ENCODE peak calls at places on chromosomes 7 and 10, in five cellular contexts. V is H9; K is AG04450; W is CD4-positive, CD25-positive, alpha-beta regulatory T cell; T is psoas muscle. U is an unnamed sample.

GRCh38 chr7:15546272-15546792 is 15.5 kb downstream of the AGMO start:
- DNase-seq in T (no peak), V (peak; percentile 33), K (no peak), W (no peak), U (no peak)

GRCh38 chr7:138001529-138002095 is at the start of gene CREB3L2:
- DNase-seq in W (peak; percentile 77), T (no peak), V (peak; percentile 73), K (no peak), U (peak; percentile 57)

GRCh38 chr7:66016131-66016461 is 34.1 kb upstream of the GUSB start:
- DNase-seq in K (no peak), V (no peak), T (no peak), W (no peak), U (peak; percentile 64)

GRCh38 chr10:55410415-55410885 is 609.4 kb upstream of the PCDH15 start:
- DNase-seq in V (peak; percentile 44), K (no peak), W (no peak), T (peak; percentile 49), U (peak; percentile 55)

GRCh38 chr7:141668853-141669252 is 33.1 kb downstream of the DENND11 start:
- DNase-seq in W (no peak), V (no peak), K (no peak), T (no peak), U (no peak)

GRCh38 chr10:93897070-93897797 is 3.5 kb downstream of the SLC35G1 start:
- DNase-seq in V (no peak), W (no peak), T (no peak), K (no peak), U (peak; percentile 87)

GRCh38 chr10:116888380-116889055 is 39.2 kb downstream of the ENO4 start:
- DNase-seq in T (peak; percentile 69), K (peak; percentile 55), W (no peak), V (peak; percentile 67), U (peak; percentile 72)

GRCh38 chr10:58086763-58087150 is 180.9 kb downstream of the IPMK start:
- DNase-seq in T (no peak), K (no peak), V (no peak), W (no peak), U (no peak)

GRCh38 chr7:154553711-154554265 is 449.1 kb downstream of the PAXIP1 start:
- DNase-seq in T (no peak), K (no peak), V (no peak), W (no peak), U (no peak)

GRCh38 chr10:88110355-88110754 is 246.9 kb downstream of the PTEN start:
- DNase-seq in V (no peak), W (no peak), K (no peak), T (no peak), U (no peak)

GRCh38 chr7:80581472-80581871 is 57.0 kb upstream of the CD36 start:
- DNase-seq in K (no peak), V (no peak), W (no peak), T (peak; percentile 47), U (no peak)

GRCh38 chr10:1022413-1022812 is 3.2 kb downstream of the IDI2 start:
- DNase-seq in T (peak; percentile 70), V (no peak), W (no peak), K (no peak), U (no peak)

GRCh38 chr7:2680256-2680655 is 7.7 kb upstream of the AMZ1 start:
- DNase-seq in V (no peak), K (no peak), T (no peak), W (no peak), U (no peak)

GRCh38 chr10:78454123-78454645 is 420.5 kb downstream of the RPS24 start:
- DNase-seq in K (no peak), V (no peak), T (no peak), W (no peak), U (no peak)

GRCh38 chr10:117503170-117503885 is 39.2 kb upstream of the EMX2 start:
- DNase-seq in W (no peak), T (no peak), V (peak; percentile 20), K (no peak), U (no peak)

GRCh38 chr10:17454181-17454800 is at the start of gene ST8SIA6:
- DNase-seq in W (peak; percentile 72), T (peak; percentile 69), K (no peak), V (peak; percentile 42), U (peak; percentile 52)

GRCh38 chr7:23136216-23136615 is 30.6 kb downstream of the KLHL7 start:
- DNase-seq in T (no peak), W (no peak), K (peak; percentile 11), V (no peak), U (no peak)

GRCh38 chr10:111199587-111199986 is 122.8 kb downstream of the ADRA2A start:
- DNase-seq in W (no peak), K (no peak), V (no peak), T (no peak), U (no peak)

GRCh38 chr7:28595081-28595480 is 182.8 kb downstream of the CREB5 start:
- DNase-seq in V (no peak), K (no peak), T (no peak), W (no peak), U (no peak)

GRCh38 chr10:82826132-82826531 is 951.1 kb downstream of the NRG3 start:
- DNase-seq in W (no peak), K (no peak), T (no peak), V (no peak), U (no peak)

GRCh38 chr10:93461807-93462178 is 20.3 kb downstream of the MYOF start:
- DNase-seq in K (no peak), W (peak; percentile 32), V (no peak), T (no peak), U (no peak)

GRCh38 chr7:154503962-154504550 is 451.9 kb downstream of the DPP6 start:
- DNase-seq in V (no peak), K (no peak), W (peak; percentile 46), T (no peak), U (peak; percentile 23)

GRCh38 chr10:110759523-110759922 is 112.2 kb upstream of the PDCD4 start:
- DNase-seq in V (no peak), K (no peak), W (no peak), T (no peak), U (no peak)

GRCh38 chr7:106986450-106986977 is 58.0 kb upstream of the PRKAR2B start:
- DNase-seq in K (no peak), W (no peak), T (no peak), V (no peak), U (no peak)

GRCh38 chr10:110305767-110306451 is 1.2 kb upstream of the SMNDC1 start:
- DNase-seq in V (peak; percentile 57), T (no peak), K (peak; percentile 83), W (peak; percentile 89), U (peak; percentile 84)

GRCh38 chr10:114714281-114714741 is 56.2 kb upstream of the ABLIM1 start:
- DNase-seq in W (no peak), K (peak; percentile 95), T (no peak), V (no peak), U (peak; percentile 45)

GRCh38 chr10:90328896-90329295 is 528.9 kb downstream of the HTR7 start:
- DNase-seq in V (no peak), W (no peak), T (no peak), K (no peak), U (no peak)

DNA sequence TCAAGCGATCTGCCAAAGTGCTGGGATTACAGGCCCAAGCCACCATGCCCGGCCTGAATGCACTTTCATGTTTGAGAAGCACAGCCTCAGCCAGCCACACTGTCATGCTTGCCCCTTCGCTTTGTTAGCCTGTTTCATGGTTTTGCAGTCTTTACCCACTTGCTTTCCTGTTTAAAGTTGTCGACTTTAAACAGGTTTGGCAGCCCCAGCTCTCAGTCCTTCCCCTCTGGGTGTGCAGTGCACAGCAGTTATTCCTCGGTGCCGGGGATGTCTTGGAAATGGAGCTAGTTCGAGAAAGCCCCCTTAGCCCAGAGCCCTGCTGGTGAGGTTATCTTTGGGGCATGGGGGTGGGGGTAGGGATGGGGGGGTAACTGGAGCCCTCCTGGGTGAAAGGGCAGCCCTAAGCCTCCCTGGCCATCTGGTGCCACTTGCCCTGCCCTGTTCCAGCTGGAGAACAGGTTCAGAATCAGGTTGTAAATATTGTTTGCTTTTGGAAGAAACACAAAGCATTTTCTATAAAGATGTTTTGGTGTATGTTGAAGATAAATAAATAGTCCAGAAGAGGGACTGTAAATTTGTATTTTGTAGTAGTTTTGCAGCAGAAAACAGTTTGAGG is 14.8 kb downstream of the TSPAN14 start:
- DNase-seq in K (no peak), T (no peak), W (peak; percentile 61), V (no peak), U (no peak)
- H3K27ac ChIP-seq in K (no peak overlapping the region), T (no peak overlapping the region), W (peak overlapping the region; percentile 85), V (no peak overlapping the region), U (no peak overlapping the region)

GRCh38 chr10:102283890-102284289 is 38.6 kb downstream of the GBF1 start:
- DNase-seq in K (no peak), T (no peak), V (no peak), W (peak; percentile 86), U (no peak)

GRCh38 chr10:102287538-102287937 is 42.2 kb downstream of the GBF1 start:
- DNase-seq in V (no peak), K (no peak), T (no peak), W (no peak), U (no peak)

GRCh38 chr10:102285134-102285533 is 39.8 kb downstream of the GBF1 start:
- DNase-seq in V (no peak), W (peak; percentile 43), T (no peak), K (no peak), U (no peak)

GRCh38 chr10:102283488-102283887 is 38.2 kb downstream of the GBF1 start:
- DNase-seq in W (no peak), T (no peak), K (no peak), V (no peak), U (no peak)

DNA sequence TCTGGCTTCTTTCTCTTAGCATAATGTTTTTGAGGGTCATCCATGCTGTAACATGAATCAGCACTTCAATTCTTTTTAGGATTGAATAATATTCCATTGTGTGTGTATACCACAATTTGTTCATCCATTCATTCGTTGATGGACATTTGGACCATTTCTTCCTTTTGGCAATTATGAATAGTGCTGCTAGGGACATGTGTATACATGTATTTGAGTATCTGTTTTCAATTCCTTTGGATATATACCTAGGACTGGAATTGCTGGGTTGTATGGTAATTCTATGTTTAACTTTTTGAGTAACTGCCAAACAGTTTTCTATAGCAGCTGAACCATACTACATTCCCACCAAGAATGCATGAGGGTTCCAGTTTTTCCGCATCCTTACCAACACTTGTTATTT is 39.2 kb downstream of the GBF1 start:
- DNase-seq in K (no peak), T (no peak), V (no peak), W (no peak), U (no peak)
- H3K27ac ChIP-seq in K (no peak overlapping the region), T (peak overlapping the region; percentile 94), V (no peak overlapping the region), W (no peak overlapping the region), U (no peak overlapping the region)

DNA sequence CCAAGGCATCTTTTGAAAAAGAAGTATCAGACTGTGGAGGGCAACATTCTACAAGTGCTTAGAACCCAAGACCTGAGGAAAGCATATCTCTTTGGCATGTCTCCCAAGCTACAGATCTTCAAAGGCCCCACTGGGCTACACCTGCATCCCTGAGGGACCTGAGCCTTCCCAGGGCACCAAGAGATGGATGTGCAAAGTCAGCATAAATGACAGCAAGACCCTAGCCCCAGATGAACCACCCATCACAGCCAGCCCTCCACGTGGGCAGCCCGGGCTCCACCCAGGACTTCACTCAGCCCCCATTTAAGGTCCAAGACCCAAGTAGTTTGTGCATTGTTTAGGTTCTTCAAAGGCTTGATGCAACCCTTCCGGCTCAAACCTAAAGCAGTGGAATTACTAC is 123.5 kb downstream of the SFMBT2 start:
- DNase-seq in V (no peak), K (no peak), W (no peak), T (no peak), U (no peak)
- H3K27ac ChIP-seq in V (no peak overlapping the region), K (no peak overlapping the region), W (no peak overlapping the region), T (no peak overlapping the region), U (no peak overlapping the region)

DNA sequence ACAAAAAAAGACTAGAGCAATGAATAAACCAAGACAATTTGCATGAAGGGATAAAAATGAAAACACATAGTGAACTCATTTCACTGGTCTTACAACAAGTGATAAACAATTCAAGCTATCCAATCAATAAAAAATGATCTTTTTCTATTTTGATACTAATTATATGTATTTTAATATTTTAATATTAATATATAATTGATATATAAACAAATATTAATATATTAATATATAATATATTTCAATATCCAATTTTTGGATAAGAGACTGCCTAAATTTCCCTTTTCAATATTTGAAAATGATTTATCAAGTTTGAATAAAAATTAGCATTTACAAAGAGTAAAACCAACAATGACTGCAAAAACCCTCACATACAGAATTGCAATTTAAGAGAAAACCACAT is 317.9 kb downstream of the GPR158 start:
- DNase-seq in T (no peak), K (no peak), V (no peak), W (no peak), U (no peak)
- H3K27ac ChIP-seq in T (no peak overlapping the region), K (no peak overlapping the region), V (no peak overlapping the region), W (no peak overlapping the region), U (no peak overlapping the region)